ENCODE peak calls at places on chromosomes 16 and 17, in six cellular contexts. M is H1, Q is breast epithelium, I is adrenal gland, Y is neuronal stem cell, J is small intestine. A is an unnamed sample. For H3K36me3, the result is how much of the 10 kb centered on the place peaks cover.

GRCh38 chr16:49356728-49357488 is 16.7 kb upstream of the C16orf78 start:
- DNase-seq in J (peak), Q (no peak), M (no peak), Y (no peak), I (no peak), A (no peak)

GRCh38 chr16:85134076-85134793 is 22.0 kb upstream of the CIBAR2 start:
- DNase-seq in I (no peak), Q (no peak), Y (no peak), J (no peak), M (no peak), A (no peak)

GRCh38 chr17:4209611-4210010 is 54.2 kb downstream of the ANKFY1 start:
- DNase-seq in Y (no peak), I (no peak), M (no peak), J (no peak), Q (no peak), A (no peak)

GRCh38 chr16:57349212-57350031 is 9.2 kb upstream of the CCL22 start:
- DNase-seq in Q (no peak), I (no peak), Y (no peak), J (no peak), M (no peak), A (no peak)

GRCh38 chr17:82434216-82434565 is 15.8 kb upstream of the OGFOD3 start:
- DNase-seq in J (no peak), M (no peak), Q (no peak), I (no peak), Y (no peak), A (no peak)

GRCh38 chr16:84528317-84528716 is 23.9 kb upstream of the MEAK7 start:
- DNase-seq in M (no peak), I (no peak), Y (no peak), Q (no peak), J (no peak), A (no peak)

GRCh38 chr17:42809250-42809649 is 10.6 kb downstream of the CNTD1 start:
- DNase-seq in J (no peak), I (peak), M (no peak), Y (no peak), Q (peak), A (no peak)

GRCh38 chr17:15966879-15967248 is 21.9 kb downstream of the ADORA2B start:
- DNase-seq in Q (no peak), J (no peak), I (no peak), M (peak), Y (no peak), A (no peak)

GRCh38 chr17:41008811-41009210 is at the start of gene KRTAP3-1:
- DNase-seq in J (no peak), M (no peak), Y (no peak), Q (no peak), I (no peak), A (no peak)

GRCh38 chr16:19338335-19338734 is 52.8 kb downstream of the CLEC19A start:
- DNase-seq in Q (no peak), Y (no peak), J (peak), I (no peak), M (no peak), A (no peak)

GRCh38 chr17:47882247-47882646 is 13.8 kb upstream of the SP2 start:
- DNase-seq in J (peak), I (no peak), Y (no peak), Q (peak), M (no peak), A (no peak)

GRCh38 chr16:21101631-21102420 is 48.8 kb downstream of the DNAH3 start:
- DNase-seq in Q (no peak), J (peak), Y (peak), M (no peak), I (peak), A (no peak)

GRCh38 chr16:13112639-13113038 is 211.2 kb downstream of the SHISA9 start:
- DNase-seq in Q (no peak), Y (peak), M (no peak), I (no peak), J (no peak), A (no peak)

GRCh38 chr17:54102246-54102645 is 279.5 kb downstream of the KIF2B start:
- DNase-seq in M (no peak), I (no peak), Q (no peak), J (no peak), Y (no peak), A (no peak)

GRCh38 chr17:63848834-63849689 is 6.6 kb upstream of the SMARCD2 start:
- DNase-seq in J (peak), Q (peak), I (peak), M (peak), Y (peak), A (peak)

GRCh38 chr17:75854111-75854748 is 905 bp downstream of the WBP2 start:
- DNase-seq in J (peak), Q (peak), M (no peak), I (peak), Y (no peak), A (no peak)

GRCh38 chr16:77868478-77868877 is 80.1 kb downstream of the VAT1L start:
- DNase-seq in I (no peak), Q (no peak), Y (no peak), J (no peak), M (no peak), A (no peak)

GRCh38 chr16:19113577-19114358 is at the start of gene ITPRIPL2:
- DNase-seq in Q (peak), M (peak), J (peak), Y (peak), I (peak), A (no peak)

GRCh38 chr17:34567665-34568064 is 11.7 kb upstream of the TMEM132E start:
- DNase-seq in J (no peak), M (no peak), Y (no peak), I (peak), Q (no peak), A (no peak)

GRCh38 chr16:25798065-25798464 is 106.3 kb downstream of the HS3ST4 start:
- DNase-seq in Y (no peak), M (no peak), I (no peak), J (no peak), Q (no peak), A (no peak)

GRCh38 chr17:74206332-74206818 is 2.9 kb downstream of the RPL38 start:
- DNase-seq in Y (no peak), M (no peak), Q (no peak), I (no peak), J (no peak), A (no peak)

GRCh38 chr17:62739666-62740065 is 68.4 kb downstream of the MARCHF10 start:
- DNase-seq in Q (no peak), M (no peak), J (no peak), Y (no peak), I (no peak), A (no peak)

GRCh38 chr16:88624481-88624880 is 13.9 kb upstream of the IL17C start:
- DNase-seq in I (no peak), Q (no peak), Y (no peak), M (no peak), J (no peak), A (no peak)

GRCh38 chr17:30472238-30472890 is 4.8 kb upstream of the GOSR1 start:
- DNase-seq in I (no peak), Q (no peak), J (no peak), M (no peak), Y (no peak), A (no peak)

GRCh38 chr16:73713817-73714495 is 582.7 kb upstream of the PSMD7 start:
- DNase-seq in Q (no peak), J (peak), Y (no peak), I (peak), M (peak), A (no peak)

GRCh38 chr16:71648921-71649320 is 22.9 kb downstream of the MARVELD3 start:
- DNase-seq in J (peak), Y (no peak), Q (no peak), M (no peak), I (no peak), A (no peak)

GRCh38 chr17:4899341-4900230 is at the start of gene C17orf107:
- DNase-seq in J (peak), Q (peak), M (no peak), Y (no peak), I (peak), A (no peak)

GRCh38 chr16:87086156-87086555 is 231.0 kb downstream of the C16orf95 start:
- DNase-seq in M (no peak), J (no peak), Q (no peak), I (no peak), Y (no peak), A (no peak)

GRCh38 chr17:18253187-18253884 is 5.2 kb downstream of the FLII start:
- DNase-seq in Q (peak), J (no peak), I (no peak), Y (no peak), M (no peak), A (no peak)
- H3K36me3 ChIP-seq in Q (under half), J (under half), I (half or more), Y (half or more), M (under half), A (half or more)

DNA sequence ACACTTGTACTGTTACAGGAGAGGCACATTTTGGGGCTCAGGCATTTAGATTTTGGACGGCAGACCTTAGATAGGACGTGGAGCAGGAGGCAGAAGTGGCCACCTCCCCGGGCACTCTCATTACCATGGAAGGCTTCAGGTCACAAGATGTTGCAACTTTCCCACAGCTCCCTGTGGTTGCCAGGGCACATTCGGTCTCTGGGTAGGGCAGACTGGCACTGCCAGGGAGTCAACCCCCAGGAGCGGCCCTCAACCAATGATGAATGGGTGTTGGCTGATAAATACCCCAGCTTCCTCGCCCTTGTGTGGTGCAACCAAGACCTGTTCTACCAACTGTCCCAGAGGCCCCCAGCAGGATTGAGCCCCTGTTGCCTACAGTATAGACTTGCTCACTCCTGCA is 11.2 kb downstream of the NAGPA start:
- DNase-seq in Q (no peak), I (no peak), Y (no peak), M (no peak), J (no peak), A (no peak)
- H3K27ac ChIP-seq in Q (no peak), I (no peak), Y (no peak), M (no peak), J (no peak), A (no peak)

GRCh38 chr16:2078096-2078495 is 30.3 kb downstream of the TSC2 start:
- DNase-seq in Y (no peak), I (no peak), M (no peak), Q (no peak), J (no peak), A (no peak)

GRCh38 chr16:2078691-2079090 is 30.9 kb downstream of the TSC2 start:
- DNase-seq in Y (no peak), I (no peak), M (no peak), J (no peak), Q (no peak), A (no peak)

GRCh38 chr16:2076072-2076865 is 28.5 kb downstream of the TSC2 start:
- DNase-seq in Y (no peak), J (no peak), I (no peak), M (no peak), Q (no peak), A (no peak)

GRCh38 chr16:2077016-2077415 is 29.2 kb downstream of the TSC2 start:
- DNase-seq in Q (no peak), M (no peak), I (no peak), J (no peak), Y (no peak), A (no peak)

GRCh38 chr16:2077696-2078095 is 29.9 kb downstream of the TSC2 start:
- DNase-seq in Q (no peak), J (no peak), M (no peak), I (no peak), Y (no peak), A (no peak)
- H3K36me3 ChIP-seq in Q (under half), J (under half), M (under half), I (half or more), Y (half or more), A (under half)

GRCh38 chr17:79154446-79154845 is 79.8 kb downstream of the ENGASE start:
- DNase-seq in Q (no peak), I (peak), J (no peak), Y (no peak), M (no peak), A (no peak)
- H3K27ac ChIP-seq in Q (no peak), I (no peak), J (no peak), Y (no peak), M (no peak), A (no peak)

GRCh38 chr16:16131204-16131603 is 92.1 kb downstream of the ABCC6 start:
- DNase-seq in J (no peak), M (no peak), Q (no peak), Y (no peak), I (no peak), A (no peak)

GRCh38 chr16:16133943-16134604 is 89.2 kb downstream of the ABCC6 start:
- DNase-seq in I (no peak), Y (no peak), J (no peak), Q (no peak), M (no peak), A (no peak)

GRCh38 chr16:16127469-16128116 is 95.7 kb downstream of the ABCC6 start:
- DNase-seq in J (peak), M (peak), Y (peak), Q (peak), I (peak), A (no peak)

GRCh38 chr16:16136588-16136987 is 86.7 kb downstream of the ABCC6 start:
- DNase-seq in Q (no peak), M (no peak), Y (no peak), I (no peak), J (no peak), A (no peak)

DNA sequence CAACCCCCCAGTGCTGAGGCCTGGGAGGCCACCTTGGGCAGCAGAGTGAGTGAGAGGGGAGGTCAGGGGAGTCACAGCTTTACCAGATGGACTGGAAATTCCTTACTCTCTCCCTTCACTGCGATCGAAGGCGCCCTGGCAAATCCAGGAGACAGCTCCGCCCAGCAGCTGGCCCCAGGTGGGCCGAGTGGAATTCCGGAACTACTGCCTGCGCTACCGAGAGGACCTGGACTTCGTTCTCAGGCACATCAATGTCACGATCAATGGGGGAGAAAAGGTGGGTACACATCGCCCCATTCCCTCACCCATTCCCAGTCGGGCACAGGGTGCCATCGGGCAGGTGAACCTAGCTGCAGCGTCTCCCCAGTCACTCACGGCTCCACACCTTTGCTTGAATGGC is 91.6 kb downstream of the ABCC6 start:
- DNase-seq in M (no peak), I (no peak), Q (no peak), Y (no peak), J (no peak), A (no peak)
- H3K36me3 ChIP-seq in M (under half), I (under half), Q (under half), Y (under half), J (under half), A (half or more)

GRCh38 chr17:78707923-78708322 is 74.2 kb downstream of the CYTH1 start:
- DNase-seq in I (no peak), J (no peak), M (no peak), Q (no peak), Y (no peak), A (no peak)
- H3K27ac ChIP-seq in I (no peak), J (no peak), M (no peak), Q (no peak), Y (no peak), A (peak)